ENCODE peak calls at places on chromosomes 3 and 15, in nine cellular contexts. T, B, Z, C, R, F, V, J and M are unnamed samples.

GRCh38 chr3:71968491-71968890 is 183.5 kb upstream of the PROK2 start:
- DNase-seq in T (no peak), B (no peak), Z (no peak), C (no peak), R (no peak), F (no peak), V (no peak), J (no peak), M (no peak)

GRCh38 chr15:81939604-81940440 is 106.0 kb downstream of the MEX3B start:
- DNase-seq in T (peak), B (peak), Z (no peak), C (no peak), R (no peak), F (no peak), V (no peak), J (no peak), M (no peak)

GRCh38 chr3:105656607-105657504 is 212.0 kb downstream of the CBLB start:
- DNase-seq in T (no peak), B (no peak), Z (no peak), C (no peak), R (no peak), F (no peak), V (no peak), J (no peak), M (no peak)

GRCh38 chr3:178170698-178171535 is 365.3 kb upstream of the KCNMB2 start:
- DNase-seq in T (peak), B (peak), Z (no peak), C (no peak), R (no peak), F (no peak), V (no peak), J (no peak), M (no peak)

GRCh38 chr3:10816019-10816862 is at the start of gene SLC6A11:
- DNase-seq in T (no peak), B (peak), Z (peak), C (no peak), R (no peak), F (no peak), V (no peak), J (no peak), M (no peak)

GRCh38 chr3:19149388-19149787 is 1.1 kb downstream of the KCNH8 start:
- DNase-seq in T (peak), B (no peak), Z (no peak), C (no peak), R (no peak), F (no peak), V (no peak), J (no peak), M (no peak)

GRCh38 chr15:85581495-85581894 is 201.1 kb downstream of the AKAP13 start:
- DNase-seq in T (no peak), B (no peak), Z (peak), C (peak), R (peak), F (peak), V (no peak), J (no peak), M (peak)

GRCh38 chr3:152385761-152386160 is 117.0 kb downstream of the MBNL1 start:
- DNase-seq in T (peak), B (no peak), Z (no peak), C (no peak), R (no peak), F (no peak), V (no peak), J (no peak), M (no peak)

GRCh38 chr15:77533530-77533929 is 99.2 kb downstream of the LINGO1 start:
- DNase-seq in T (no peak), B (no peak), Z (no peak), C (peak), R (no peak), F (no peak), V (no peak), J (no peak), M (no peak)

GRCh38 chr15:83127547-83128150 is 20.2 kb downstream of the TM6SF1 start:
- DNase-seq in T (no peak), B (no peak), Z (no peak), C (no peak), R (no peak), F (no peak), V (no peak), J (no peak), M (no peak)

GRCh38 chr3:18443670-18444596 is 18.8 kb upstream of the SATB1 start:
- DNase-seq in T (no peak), B (peak), Z (peak), C (peak), R (peak), F (peak), V (no peak), J (peak), M (peak)

GRCh38 chr3:56620371-56620770 is 62.7 kb downstream of the TASOR start:
- DNase-seq in T (no peak), B (no peak), Z (no peak), C (no peak), R (no peak), F (no peak), V (no peak), J (no peak), M (no peak)

GRCh38 chr3:179956416-179956830 is 80.3 kb downstream of the PEX5L start:
- DNase-seq in T (no peak), B (no peak), Z (no peak), C (no peak), R (no peak), F (no peak), V (peak), J (no peak), M (no peak)

GRCh38 chr3:170632780-170633179 is 46.9 kb upstream of the SLC7A14 start:
- DNase-seq in T (no peak), B (no peak), Z (no peak), C (no peak), R (no peak), F (no peak), V (peak), J (no peak), M (no peak)

GRCh38 chr15:93384886-93385285 is 295.9 kb upstream of the RGMA start:
- DNase-seq in T (no peak), B (no peak), Z (no peak), C (no peak), R (no peak), F (no peak), V (no peak), J (no peak), M (no peak)

GRCh38 chr3:122008166-122008565 is 13.9 kb downstream of the ILDR1 start:
- DNase-seq in T (no peak), B (no peak), Z (no peak), C (no peak), R (no peak), F (no peak), V (no peak), J (no peak), M (no peak)

GRCh38 chr3:197792019-197792647 is 1.1 kb downstream of the LRCH3 start:
- DNase-seq in T (no peak), B (no peak), Z (no peak), C (no peak), R (no peak), F (no peak), V (no peak), J (no peak), M (no peak)

DNA sequence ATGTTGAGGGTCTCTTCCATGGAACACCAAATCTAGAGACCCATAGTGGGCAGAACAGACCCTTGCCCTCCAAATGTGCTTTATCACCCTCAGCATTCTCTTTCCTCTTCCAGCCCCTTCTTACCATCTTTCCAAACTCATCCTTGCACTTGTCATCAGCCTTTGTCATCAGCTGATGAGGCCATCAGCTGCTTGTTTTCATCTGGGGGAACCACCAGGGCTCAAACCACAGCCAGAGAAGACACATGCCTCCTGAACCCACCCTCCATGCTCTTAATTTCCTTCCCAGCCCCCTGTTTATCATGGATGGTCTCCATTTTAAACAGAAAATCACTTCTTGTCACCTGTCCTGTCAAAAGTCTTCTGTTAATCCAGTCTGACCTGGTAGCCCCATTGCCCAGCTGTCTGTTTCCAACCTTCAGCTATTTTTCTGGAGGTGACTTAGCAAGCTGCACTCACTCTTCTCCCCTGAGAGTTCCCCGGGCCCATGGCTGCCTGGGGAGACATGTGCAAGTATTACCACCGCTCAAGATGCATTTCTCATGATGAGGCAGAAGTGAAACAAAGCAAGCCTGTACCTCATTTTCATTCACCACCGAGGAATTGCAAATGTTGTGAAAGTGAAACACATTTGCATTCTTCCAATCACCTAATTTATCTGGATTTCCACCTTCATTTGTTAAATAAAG is 14.7 kb upstream of the SYNM start:
- DNase-seq in T (no peak), B (no peak), Z (no peak), C (no peak), R (no peak), F (peak), V (peak), J (no peak), M (no peak)
- H3K4me3 ChIP-seq in T (no peak), B (no peak), Z (no peak), C (no peak), R (no peak), F (no peak), V (peak), J (no peak), M (no peak)

DNA sequence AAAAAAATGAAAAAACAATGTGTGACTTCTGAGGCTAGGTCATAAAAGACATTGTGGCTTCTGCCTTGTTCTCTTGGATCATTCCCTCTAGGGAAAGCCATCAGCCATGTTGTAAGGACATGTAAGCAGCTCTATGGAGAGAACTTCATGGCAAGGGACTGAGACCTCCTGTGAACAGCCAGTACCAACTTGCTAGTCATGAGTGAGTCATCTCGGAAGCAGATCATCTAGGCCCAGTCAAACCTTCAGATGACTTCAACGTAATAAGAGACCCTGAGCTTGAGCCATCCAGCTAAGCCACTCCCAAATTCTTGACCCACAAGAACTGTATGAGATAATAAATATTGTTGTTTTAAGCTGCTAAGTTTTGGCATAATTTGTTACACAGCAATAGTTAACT is 4.9 kb downstream of the MON1A start:
- DNase-seq in T (peak), B (no peak), Z (no peak), C (no peak), R (no peak), F (no peak), V (no peak), J (no peak), M (no peak)
- H3K27ac ChIP-seq in T (peak), B (peak), Z (no peak), C (no peak), R (no peak), F (no peak), V (no peak), J (no peak), M (no peak)

DNA sequence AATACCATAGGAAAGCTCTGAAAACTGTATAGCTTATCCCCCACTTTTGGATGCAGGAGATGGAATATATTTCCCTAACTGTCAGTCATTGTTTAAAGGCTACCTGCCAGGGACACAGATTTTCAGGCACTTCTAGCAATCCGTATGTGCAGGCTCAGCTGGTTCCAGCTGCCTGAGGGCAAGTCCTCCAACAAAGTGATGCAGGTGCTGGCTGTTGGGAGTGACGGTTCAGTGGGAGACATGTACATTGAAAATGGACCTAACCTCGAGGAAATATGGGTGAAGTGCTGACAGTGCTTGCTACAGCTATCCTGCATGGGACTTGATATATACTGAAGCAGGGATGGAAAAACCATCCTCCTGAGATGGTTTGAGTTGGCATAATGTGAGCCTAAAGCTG is 153.1 kb upstream of the GAP43 start:
- DNase-seq in T (no peak), B (no peak), Z (no peak), C (no peak), R (no peak), F (no peak), V (no peak), J (no peak), M (no peak)
- TF ChIP-seq EP300 in T (no peak), B (no peak), Z (no peak), C (no peak), R (no peak), F (no peak), V (no peak), J (no peak), M (no peak)

GRCh38 chr3:129601713-129602112 is 4.8 kb downstream of the PLXND1 start:
- DNase-seq in T (no peak), B (no peak), Z (no peak), C (no peak), R (no peak), F (no peak), V (no peak), J (no peak), M (no peak)
- H3K4me3 ChIP-seq in T (no peak), B (no peak), Z (no peak), C (no peak), R (no peak), F (no peak), V (no peak), J (no peak), M (peak)

DNA sequence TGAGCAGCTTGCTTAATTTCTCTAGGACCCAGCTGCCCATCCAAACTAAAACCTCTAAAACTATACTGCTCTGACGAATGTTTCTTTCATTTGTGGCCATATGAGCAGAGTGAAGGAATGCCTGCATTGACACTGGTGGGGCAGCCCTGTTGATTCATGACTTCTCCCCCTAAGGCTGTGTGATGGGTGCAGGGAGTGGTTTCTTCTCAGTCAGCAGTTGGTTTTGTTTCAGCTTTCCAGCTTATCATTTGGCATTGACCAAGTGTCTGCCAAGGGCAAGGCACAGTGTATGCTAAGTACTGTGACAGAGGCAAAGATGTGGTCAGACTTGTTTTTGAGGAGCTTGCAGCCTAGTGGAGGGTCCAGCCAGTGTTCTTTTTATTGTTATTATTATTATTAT is 4.7 kb downstream of the ABHD6 start:
- DNase-seq in T (no peak), B (no peak), Z (no peak), C (no peak), R (peak), F (no peak), V (no peak), J (no peak), M (no peak)
- H3K27ac ChIP-seq in T (no peak), B (no peak), Z (no peak), C (no peak), R (peak), F (no peak), V (no peak), J (no peak), M (peak)

DNA sequence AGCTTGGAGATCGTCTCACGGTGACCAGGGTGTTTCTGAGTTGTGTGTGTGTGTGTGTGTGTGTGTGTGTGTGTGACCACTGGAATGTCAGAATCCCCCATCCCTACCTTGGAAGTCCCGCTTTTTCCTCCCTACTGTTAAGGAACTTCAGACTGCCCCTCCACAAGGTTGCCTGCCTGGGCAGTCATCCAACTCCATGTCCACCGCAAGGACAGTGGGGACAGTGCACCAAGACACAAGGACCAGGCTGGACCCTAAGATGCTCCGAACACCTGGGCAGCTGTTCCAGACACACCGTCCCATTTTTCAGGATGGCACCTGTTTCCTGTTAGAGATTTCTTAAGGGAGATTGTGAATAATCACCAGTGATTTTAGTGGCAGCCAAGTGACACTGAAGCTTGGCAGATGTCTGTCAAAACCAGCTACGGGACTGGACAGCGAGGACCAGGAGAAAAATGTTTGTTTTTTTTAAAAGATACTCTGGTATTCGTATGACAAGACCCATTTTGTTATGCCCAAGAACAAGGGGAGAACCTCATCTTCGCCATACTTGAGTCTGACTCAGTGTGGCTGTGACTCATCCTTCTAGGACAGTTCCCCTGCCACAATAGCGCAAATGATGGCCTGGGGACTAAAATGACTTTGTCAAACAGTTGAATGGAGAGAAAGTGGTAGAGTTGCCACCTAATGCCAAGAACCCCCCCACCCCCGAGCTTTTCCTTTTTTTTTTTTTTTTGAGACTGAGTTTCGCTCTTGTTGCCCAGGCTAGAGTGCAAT is 15.5 kb downstream of the PAQR9 start:
- DNase-seq in T (no peak), B (peak), Z (no peak), C (no peak), R (no peak), F (no peak), V (no peak), J (no peak), M (no peak)
- TF ChIP-seq EP300 in T (no peak), B (no peak), Z (no peak), C (no peak), R (no peak), F (no peak), V (no peak), J (no peak), M (no peak)

GRCh38 chr15:52652286-52652685 is 26.9 kb downstream of the ATOSA start:
- DNase-seq in T (no peak), B (no peak), Z (no peak), C (no peak), R (no peak), F (no peak), V (no peak), J (no peak), M (no peak)

GRCh38 chr15:52651114-52651513 is 28.1 kb downstream of the ATOSA start:
- DNase-seq in T (no peak), B (no peak), Z (no peak), C (no peak), R (no peak), F (no peak), V (no peak), J (no peak), M (no peak)

GRCh38 chr15:52653451-52653964 is 25.7 kb downstream of the ATOSA start:
- DNase-seq in T (peak), B (no peak), Z (no peak), C (no peak), R (no peak), F (no peak), V (no peak), J (no peak), M (no peak)

GRCh38 chr15:52652984-52653383 is 26.2 kb downstream of the ATOSA start:
- DNase-seq in T (peak), B (no peak), Z (no peak), C (no peak), R (no peak), F (peak), V (no peak), J (no peak), M (no peak)

GRCh38 chr15:52651868-52652267 is 27.3 kb downstream of the ATOSA start:
- DNase-seq in T (peak), B (peak), Z (no peak), C (peak), R (peak), F (peak), V (no peak), J (peak), M (no peak)
- H3K4me3 ChIP-seq in T (peak), B (peak), Z (no peak), C (peak), R (peak), F (peak), V (no peak), J (peak), M (peak)

DNA sequence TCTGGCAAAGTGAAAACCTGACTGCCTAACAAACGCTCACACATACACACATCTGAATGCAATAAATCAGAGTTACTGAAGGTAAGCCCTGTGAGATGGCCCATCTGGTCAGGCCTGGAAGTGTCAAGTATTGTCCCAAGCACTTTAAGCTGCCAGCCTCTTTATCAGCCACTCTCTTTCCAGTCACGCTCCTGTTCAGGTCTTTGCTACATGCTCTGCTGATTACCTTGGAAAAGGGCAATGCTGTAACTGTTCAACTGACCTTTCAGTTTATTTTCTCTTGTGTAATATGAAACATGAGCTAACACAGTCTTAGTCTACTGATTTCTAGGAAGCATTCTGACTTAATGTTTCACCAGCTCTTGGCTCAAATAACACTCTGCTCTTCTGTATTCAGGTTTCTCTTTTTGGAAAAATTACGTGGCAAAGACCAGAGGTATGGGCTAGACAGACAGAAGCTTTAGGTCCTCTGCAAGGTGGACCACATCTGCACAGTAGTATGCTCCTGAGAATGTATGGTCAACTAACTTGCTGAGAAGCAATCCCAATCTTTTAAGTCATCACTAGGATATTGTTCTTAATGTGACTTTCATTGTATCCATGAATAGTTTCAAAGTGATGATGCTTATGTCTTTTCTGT is 44.5 kb downstream of the GBE1 start:
- DNase-seq in T (peak), B (no peak), Z (no peak), C (no peak), R (peak), F (no peak), V (no peak), J (no peak), M (no peak)
- H3K27ac ChIP-seq in T (peak), B (no peak), Z (no peak), C (no peak), R (peak), F (no peak), V (no peak), J (no peak), M (no peak)

GRCh38 chr3:107064445-107065060 is 312.7 kb upstream of the CCDC54 start:
- DNase-seq in T (peak), B (peak), Z (no peak), C (peak), R (peak), F (peak), V (peak), J (peak), M (peak)
- TF ChIP-seq EP300 in T (no peak), B (no peak), Z (no peak), C (no peak), R (no peak), F (no peak), V (no peak), J (no peak), M (no peak)